ENCODE peak calls at places on chromosomes 3 and 15, in ten cellular contexts. P, T, K, D, X, G, Y, E, V and B are unnamed samples.

GRCh38 chr15:90004252-90004651 is 3.1 kb downstream of the ZNF710 start:
- DNase-seq in X (peak), P (no peak), E (no peak), V (no peak), D (no peak), Y (no peak), T (no peak), G (peak), K (no peak), B (no peak)

GRCh38 chr3:5186089-5186853 is 1.2 kb upstream of the EDEM1 start:
- DNase-seq in P (peak), E (no peak), X (peak), K (no peak), D (no peak), V (peak), Y (no peak), T (no peak), G (peak), B (no peak)

GRCh38 chr3:2957115-2957514 is 153.1 kb downstream of the IL5RA start:
- DNase-seq in X (no peak), G (no peak), D (no peak), V (no peak), T (no peak), E (no peak), K (no peak), P (no peak), Y (no peak), B (no peak)

GRCh38 chr15:66921319-66921718 is 144.1 kb upstream of the SMAD3 start:
- DNase-seq in D (no peak), E (no peak), T (no peak), K (no peak), Y (no peak), P (no peak), X (no peak), V (no peak), G (no peak), B (no peak)

GRCh38 chr15:100930306-100930848 is 11.2 kb downstream of the LRRK1 start:
- DNase-seq in Y (no peak), E (no peak), V (no peak), X (no peak), P (no peak), T (no peak), G (no peak), D (no peak), K (no peak), B (no peak)

GRCh38 chr3:141063831-141064230 is 12.7 kb downstream of the SPSB4 start:
- DNase-seq in D (no peak), E (no peak), G (no peak), V (no peak), T (no peak), P (no peak), X (no peak), Y (peak), K (no peak), B (no peak)

GRCh38 chr3:15359677-15360397 is 27.5 kb upstream of the SH3BP5 start:
- DNase-seq in Y (no peak), E (no peak), X (no peak), G (no peak), V (no peak), D (no peak), K (no peak), T (no peak), P (no peak), B (no peak)

GRCh38 chr15:49045691-49046112 is 544 bp downstream of the SECISBP2L start:
- DNase-seq in T (no peak), Y (no peak), X (peak), P (peak), G (no peak), K (no peak), V (peak), E (no peak), D (no peak), B (no peak)

GRCh38 chr3:56277236-56277635 is 191.0 kb downstream of the ERC2 start:
- DNase-seq in P (no peak), X (no peak), E (no peak), G (no peak), V (no peak), D (no peak), T (no peak), Y (no peak), K (no peak), B (no peak)